ENCODE peak calls at places on chromosomes 7 and 10, in eight cellular contexts. X is NCI-H748 treated with DMSO at 0.1 percent for 48 hours, T is endothelial cell, R is AG10803, D is astrocyte of the spinal cord, V is amniotic stem cell, B is GM19239, W is Calu3. M is an unnamed sample.

GRCh38 chr10:104328916-104329710 is 9.2 kb downstream of the ITPRIP start:
- DNase-seq in W (peak), R (peak), V (peak), X (peak), D (peak), B (no peak), T (peak), M (no peak)

GRCh38 chr10:124545756-124546369 is 84.2 kb downstream of the LHPP start:
- DNase-seq in D (no peak), R (no peak), V (no peak), W (no peak), T (no peak), X (no peak), B (no peak), M (no peak)

GRCh38 chr7:33916357-33917081 is 11.2 kb downstream of the BMPER start:
- DNase-seq in T (no peak), X (no peak), B (no peak), R (peak), V (no peak), D (no peak), W (no peak), M (no peak)

GRCh38 chr10:6062101-6062771 is at the start of gene IL2RA:
- DNase-seq in R (no peak), B (no peak), T (no peak), W (no peak), V (no peak), D (no peak), X (no peak), M (no peak)

GRCh38 chr10:131002031-131002861 is 309.3 kb downstream of the TCERG1L start:
- DNase-seq in B (no peak), W (no peak), R (no peak), V (no peak), D (no peak), X (no peak), T (no peak), M (no peak)

GRCh38 chr7:127844165-127844564 is 187.1 kb downstream of the LRRC4 start:
- DNase-seq in D (no peak), W (no peak), T (no peak), V (no peak), B (no peak), R (no peak), X (no peak), M (no peak)

GRCh38 chr10:116809528-116810500 is 39.5 kb upstream of the ENO4 start:
- DNase-seq in W (peak), R (no peak), B (no peak), T (peak), D (no peak), V (no peak), X (peak), M (peak)

GRCh38 chr10:2610946-2611345 is 456.4 kb upstream of the PFKP start:
- DNase-seq in X (peak), R (no peak), B (no peak), T (no peak), W (no peak), V (no peak), D (no peak), M (no peak)

GRCh38 chr10:21797984-21798765 is 205.4 kb downstream of the DNAJC1 start:
- DNase-seq in W (no peak), T (no peak), V (no peak), X (no peak), D (no peak), R (no peak), B (no peak), M (no peak)

GRCh38 chr7:15687645-15688025 is 1.2 kb upstream of the MEOX2 start:
- DNase-seq in R (no peak), D (no peak), W (peak), B (no peak), V (no peak), X (peak), T (peak), M (no peak)

GRCh38 chr10:35795131-35795819 is 153.2 kb upstream of the FZD8 start:
- DNase-seq in W (peak), V (no peak), X (peak), T (no peak), B (no peak), D (peak), R (no peak), M (no peak)

GRCh38 chr10:128993443-128993842 is 473.6 kb upstream of the MGMT start:
- DNase-seq in V (no peak), X (no peak), T (no peak), W (no peak), R (no peak), D (no peak), B (no peak), M (no peak)

GRCh38 chr7:6424702-6425072 is 23.1 kb downstream of the DAGLB start:
- DNase-seq in D (no peak), B (no peak), W (no peak), T (no peak), R (no peak), V (no peak), X (no peak), M (no peak)

GRCh38 chr10:35535136-35535535 is 70.0 kb upstream of the GJD4 start:
- DNase-seq in B (no peak), V (no peak), W (no peak), X (no peak), D (no peak), T (no peak), R (no peak), M (no peak)

GRCh38 chr7:155589001-155589980 is 42.9 kb upstream of the CNPY1 start:
- DNase-seq in T (no peak), X (no peak), V (no peak), B (no peak), R (no peak), D (no peak), W (no peak), M (no peak)

GRCh38 chr10:119680668-119681070 is 29.5 kb downstream of the BAG3 start:
- DNase-seq in V (no peak), B (no peak), R (peak), T (no peak), W (no peak), X (no peak), D (peak), M (no peak)

GRCh38 chr10:62297857-62298256 is 29.2 kb upstream of the RTKN2 start:
- DNase-seq in T (no peak), W (no peak), V (no peak), D (no peak), R (no peak), X (no peak), B (no peak), M (no peak)

GRCh38 chr7:25216837-25217236 is 11.4 kb downstream of the NPVF start:
- DNase-seq in V (no peak), X (peak), T (no peak), R (peak), D (peak), W (no peak), B (no peak), M (no peak)